ENCODE peak calls at places on chromosomes 2 and 18, in six cellular contexts. K, A, C, U, Y and G are unnamed samples. For H3K4me1, the result is how much of the 10 kb centered on the place peaks cover.

GRCh38 chr2:210617732-210618330 is 61.4 kb downstream of the CPS1 start:
- DNase-seq in Y (peak), U (peak), K (peak), C (peak), A (peak), G (peak)

GRCh38 chr2:55268288-55268906 is 634 bp downstream of the MTIF2 start:
- DNase-seq in C (no peak), A (no peak), U (no peak), K (no peak), Y (no peak), G (no peak)

GRCh38 chr18:11885278-11885991 is 22.7 kb downstream of the MPPE1 start:
- DNase-seq in A (no peak), K (no peak), U (no peak), Y (peak), C (no peak), G (no peak)

GRCh38 chr2:134927195-134927594 is 8.6 kb downstream of the CCNT2 start:
- DNase-seq in A (no peak), K (no peak), U (no peak), Y (no peak), C (no peak), G (no peak)

GRCh38 chr2:95278051-95278471 is 3.8 kb downstream of the PROM2 start:
- DNase-seq in K (no peak), C (no peak), U (no peak), Y (no peak), A (no peak), G (no peak)

GRCh38 chr2:28627722-28628480 is 123.7 kb upstream of the PPP1CB start:
- DNase-seq in K (no peak), Y (no peak), C (no peak), A (no peak), U (no peak), G (no peak)

GRCh38 chr18:9835112-9835755 is 50.5 kb upstream of the TXNDC2 start:
- DNase-seq in U (no peak), K (no peak), Y (no peak), C (peak), A (no peak), G (peak)

GRCh38 chr2:76210551-76210950 is 499.8 kb upstream of the GCFC2 start:
- DNase-seq in A (no peak), C (no peak), Y (no peak), K (no peak), U (no peak), G (peak)

GRCh38 chr2:60555066-60555793 is 1.8 kb upstream of the BCL11A start:
- DNase-seq in K (peak), Y (peak), C (no peak), U (no peak), A (peak), G (peak)

GRCh38 chr2:200909958-200910357 is 20.8 kb downstream of the NIF3L1 start:
- DNase-seq in A (no peak), U (no peak), Y (no peak), K (no peak), C (no peak), G (no peak)

DNA sequence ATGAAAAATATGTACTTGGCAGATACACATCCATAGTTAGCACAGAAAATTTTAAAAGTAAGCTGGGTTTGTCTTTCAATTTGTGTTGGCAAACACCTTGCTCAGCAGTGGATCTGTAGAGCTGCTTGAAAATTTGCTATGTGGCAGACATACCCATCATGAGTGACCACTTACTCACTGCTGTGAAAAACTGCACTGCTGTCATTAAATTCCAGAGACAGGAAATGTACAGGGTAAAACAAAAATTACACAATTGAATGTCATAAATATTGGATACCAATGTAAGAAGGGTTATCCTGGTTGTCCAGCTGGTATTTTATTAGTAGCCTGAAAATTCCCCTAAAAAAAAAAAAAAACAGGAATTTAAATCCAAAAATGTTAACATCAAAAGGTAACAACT is 24.5 kb downstream of the NIF3L1 start:
- DNase-seq in Y (no peak), U (no peak), C (no peak), A (no peak), K (no peak), G (no peak)
- H3K9ac ChIP-seq in Y (no peak), U (no peak), C (no peak), A (no peak), K (no peak), G (no peak)

GRCh38 chr18:79616651-79617518 is 62.7 kb upstream of the CTDP1 start:
- DNase-seq in K (no peak), C (no peak), A (no peak), Y (no peak), U (peak), G (peak)
- H3K4me3 ChIP-seq in K (no peak), C (peak), A (peak), Y (no peak), U (peak), G (no peak)

DNA sequence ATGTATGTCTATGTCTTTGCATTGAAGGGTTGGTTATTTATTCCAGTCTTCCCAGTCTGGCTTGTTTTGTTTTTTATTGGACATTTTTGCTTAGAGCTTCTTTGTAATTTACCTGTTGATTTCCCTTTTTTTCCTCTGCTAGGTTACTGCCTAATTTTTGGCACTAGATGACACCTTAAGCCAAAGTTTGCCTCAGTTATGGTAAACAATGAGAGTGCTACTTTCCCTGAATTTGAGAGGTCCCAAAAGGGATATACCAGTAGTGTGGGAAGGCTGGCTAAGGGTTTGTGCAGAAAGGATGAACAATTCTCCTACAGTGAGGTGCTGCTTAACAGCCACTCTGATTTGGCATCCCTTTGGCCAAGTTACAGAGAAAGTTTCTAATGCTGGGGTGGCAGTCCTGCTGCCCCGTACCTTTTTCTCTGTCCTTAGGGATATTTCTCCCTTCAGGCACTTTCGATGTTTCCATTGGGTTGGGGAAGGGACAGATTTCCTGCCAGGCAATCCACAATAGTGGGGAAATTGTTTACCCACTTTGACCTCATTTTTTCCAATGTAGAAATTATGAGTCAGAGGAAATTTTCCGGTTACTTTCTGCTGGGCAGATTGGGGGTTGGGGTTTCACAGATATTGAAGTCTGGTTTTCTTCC is 354.9 kb downstream of the PTPRM start:
- DNase-seq in U (no peak), Y (no peak), C (no peak), A (peak), K (no peak), G (no peak)
- H3K4me1 ChIP-seq in U (under half), Y (under half), C (under half), A (under half), K (under half), G (under half)

GRCh38 chr2:202375611-202376408 is at the start of gene BMPR2:
- DNase-seq in C (peak), A (peak), U (peak), Y (peak), K (peak), G (peak)
- H3K9ac ChIP-seq in C (peak), A (peak), U (peak), Y (peak), K (peak), G (peak)

GRCh38 chr2:33322607-33323006 is 153.8 kb upstream of the RASGRP3 start:
- DNase-seq in U (no peak), Y (no peak), K (no peak), A (no peak), C (no peak), G (no peak)

GRCh38 chr2:33321236-33321731 is 155.2 kb upstream of the RASGRP3 start:
- DNase-seq in C (no peak), A (no peak), U (no peak), K (no peak), Y (no peak), G (no peak)

GRCh38 chr2:33320573-33320972 is 155.9 kb upstream of the RASGRP3 start:
- DNase-seq in Y (no peak), K (no peak), U (no peak), C (no peak), A (peak), G (no peak)

GRCh38 chr2:33323957-33324356 is 152.5 kb upstream of the RASGRP3 start:
- DNase-seq in U (no peak), K (no peak), A (no peak), Y (no peak), C (no peak), G (no peak)

DNA sequence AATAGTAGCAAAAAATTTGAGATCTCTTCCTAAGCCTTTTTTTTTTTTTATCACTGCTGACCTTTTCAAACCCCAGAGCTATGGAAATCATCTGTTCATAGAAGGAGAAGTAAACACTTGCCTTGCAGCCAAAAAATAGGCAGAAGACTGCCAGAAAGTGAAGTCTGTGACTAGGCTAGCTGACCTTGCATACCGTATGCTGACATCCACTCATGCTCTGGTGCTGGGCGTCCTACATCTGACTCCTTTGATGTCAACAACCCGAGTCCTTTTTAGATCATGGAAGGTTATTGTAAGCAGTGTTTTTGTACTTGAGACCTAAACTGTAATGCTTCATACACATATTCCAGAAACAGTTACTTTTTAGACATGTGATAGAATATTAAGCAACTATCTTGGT is 154.3 kb upstream of the RASGRP3 start:
- DNase-seq in A (peak), C (no peak), Y (no peak), K (no peak), U (no peak), G (no peak)
- H3K4me3 ChIP-seq in A (no peak), C (no peak), Y (no peak), K (no peak), U (no peak), G (no peak)

DNA sequence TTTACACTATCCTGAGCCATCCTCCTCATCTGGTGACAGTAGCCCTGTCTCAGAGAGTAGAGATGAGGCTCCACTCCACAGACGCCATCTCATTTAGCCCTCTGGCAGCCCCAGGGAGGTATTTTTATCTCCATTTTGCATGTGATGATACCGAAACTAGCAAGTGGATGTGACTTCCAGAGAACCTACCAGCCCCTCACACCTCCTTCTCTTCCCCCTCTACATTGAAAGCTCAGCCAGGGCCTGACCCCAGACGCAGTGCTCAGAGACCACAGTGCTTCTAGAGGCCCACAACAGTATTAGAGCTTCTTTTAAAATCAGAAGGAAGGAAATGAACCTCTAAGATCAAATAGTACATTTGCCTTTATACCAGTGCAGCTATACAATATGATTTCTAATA is 8.3 kb downstream of the GYPC start:
- DNase-seq in A (no peak), Y (no peak), U (no peak), C (no peak), K (no peak), G (no peak)
- H3K4me1 ChIP-seq in A (under half), Y (under half), U (under half), C (under half), K (under half), G (under half)